ENCODE peak calls at places on chromosome X, in four cellular contexts. G is activated CD4-positive, alpha-beta T cell treated with anti-CD3 and anti-CD28 coated beads, Interleukin-2, amount 50 U/mL, for 4 hours; L is ovary; F is IMR-90. Q is an unnamed sample.

GRCh38 chrX:148380614-148381561 is 119.5 kb upstream of the AFF2 start:
- DNase-seq in F (no peak), G (peak), L (no peak), Q (no peak)

GRCh38 chrX:118536687-118537461 is 41.3 kb downstream of the DOCK11 start:
- DNase-seq in L (no peak), F (peak), G (peak), Q (no peak)

GRCh38 chrX:39559229-39559628 is 538.5 kb downstream of the BCOR start:
- DNase-seq in L (no peak), G (no peak), F (peak), Q (no peak)

GRCh38 chrX:40468033-40468979 is 112.5 kb upstream of the ATP6AP2 start:
- DNase-seq in L (peak), G (peak), F (peak), Q (peak)

GRCh38 chrX:103879339-103879738 is 47.3 kb upstream of the RAB9B start:
- DNase-seq in L (no peak), G (no peak), F (peak), Q (no peak)

GRCh38 chrX:153598541-153599191 is at the start of gene CCNQ:
- DNase-seq in G (peak), L (peak), F (peak), Q (peak)

GRCh38 chrX:17679820-17680219 is 57.5 kb upstream of the SCML1 start:
- DNase-seq in L (no peak), G (no peak), F (no peak), Q (no peak)

GRCh38 chrX:4560192-4560591 is 846.7 kb upstream of the PRKX start:
- DNase-seq in F (no peak), G (no peak), L (no peak), Q (no peak)

GRCh38 chrX:56805399-56805798 is 76.4 kb downstream of the NBDY start:
- DNase-seq in G (no peak), L (no peak), F (no peak), Q (no peak)

GRCh38 chrX:585115-585808 is 45.3 kb upstream of the SHOX start:
- DNase-seq in L (no peak), F (no peak), G (no peak), Q (no peak)

GRCh38 chrX:130330146-130330545 is 9.6 kb upstream of the SLC25A14 start:
- DNase-seq in L (no peak), G (no peak), F (no peak), Q (no peak)

Q was measured in aorta.